ENCODE peak calls at places on chromosomes 1 and 21, in four cellular contexts. One of them, this sample, is unnamed.
A peak's percentile ranks its signal among the peaks of the same experiment; 100 is the strongest.

GRCh38 chr1:222454782-222455181 is 93.1 kb downstream of the HHIPL2 start:
- DNase-seq in astrocyte of the spinal cord: no peak
- DNase-seq in glutamatergic neuron: no peak
- DNase-seq in endothelial cell: no peak
- DNase-seq in this sample: peak; percentile 61

GRCh38 chr1:80349218-80349617 is 1342.7 kb upstream of the ADGRL4 start:
- DNase-seq in endothelial cell: no peak
- DNase-seq in astrocyte of the spinal cord: no peak
- DNase-seq in glutamatergic neuron: no peak
- DNase-seq in this sample: no peak

GRCh38 chr1:35428360-35428759 is 128.8 kb downstream of the KIAA0319L start:
- DNase-seq in glutamatergic neuron: no peak
- DNase-seq in astrocyte of the spinal cord: no peak
- DNase-seq in endothelial cell: no peak
- DNase-seq in this sample: no peak

GRCh38 chr1:157073944-157074685 is 25.5 kb downstream of the ETV3L start:
- DNase-seq in glutamatergic neuron: peak; percentile 77
- DNase-seq in endothelial cell: peak; percentile 73
- DNase-seq in astrocyte of the spinal cord: peak; percentile 44
- DNase-seq in this sample: peak; percentile 57

GRCh38 chr1:76073471-76073870 is 1.1 kb upstream of the ST6GALNAC3 start:
- DNase-seq in endothelial cell: no peak
- DNase-seq in astrocyte of the spinal cord: peak; percentile 77
- DNase-seq in glutamatergic neuron: no peak
- DNase-seq in this sample: peak; percentile 78

GRCh38 chr1:10679521-10680220 is 116.8 kb downstream of the CASZ1 start:
- DNase-seq in endothelial cell: peak; percentile 76
- DNase-seq in glutamatergic neuron: peak; percentile 81
- DNase-seq in astrocyte of the spinal cord: peak; percentile 70
- DNase-seq in this sample: peak; percentile 41

GRCh38 chr1:93670141-93670540 is 11.5 kb downstream of the BCAR3 start:
- DNase-seq in endothelial cell: no peak
- DNase-seq in glutamatergic neuron: no peak
- DNase-seq in astrocyte of the spinal cord: peak; percentile 90
- DNase-seq in this sample: peak; percentile 77

GRCh38 chr1:193905288-193906085 is 719.1 kb upstream of the B3GALT2 start:
- DNase-seq in endothelial cell: no peak
- DNase-seq in glutamatergic neuron: no peak
- DNase-seq in astrocyte of the spinal cord: peak; percentile 2
- DNase-seq in this sample: peak; percentile 69

GRCh38 chr1:229108598-229109201 is 162.2 kb upstream of the RAB4A start:
- DNase-seq in endothelial cell: no peak
- DNase-seq in glutamatergic neuron: no peak
- DNase-seq in astrocyte of the spinal cord: no peak
- DNase-seq in this sample: no peak

GRCh38 chr21:39347537-39347936 is 1.4 kb downstream of the HMGN1 start:
- DNase-seq in glutamatergic neuron: no peak
- DNase-seq in endothelial cell: no peak
- DNase-seq in astrocyte of the spinal cord: no peak
- DNase-seq in this sample: no peak

GRCh38 chr21:29149771-29150425 is 19.5 kb downstream of the MAP3K7CL start:
- DNase-seq in astrocyte of the spinal cord: peak; percentile 54
- DNase-seq in endothelial cell: no peak
- DNase-seq in glutamatergic neuron: no peak
- DNase-seq in this sample: peak; percentile 40

GRCh38 chr1:169062152-169062551 is 44.3 kb upstream of the ATP1B1 start:
- DNase-seq in astrocyte of the spinal cord: no peak
- DNase-seq in glutamatergic neuron: no peak
- DNase-seq in endothelial cell: no peak
- DNase-seq in this sample: no peak

GRCh38 chr1:6414443-6414844 is 5.3 kb downstream of the HES2 start:
- DNase-seq in astrocyte of the spinal cord: peak; percentile 44
- DNase-seq in glutamatergic neuron: peak; percentile 74
- DNase-seq in endothelial cell: peak; percentile 65
- DNase-seq in this sample: peak; percentile 46

GRCh38 chr21:35222021-35222420 is 172.9 kb upstream of the RUNX1 start:
- DNase-seq in astrocyte of the spinal cord: no peak
- DNase-seq in glutamatergic neuron: no peak
- DNase-seq in endothelial cell: no peak
- DNase-seq in this sample: no peak

DNA sequence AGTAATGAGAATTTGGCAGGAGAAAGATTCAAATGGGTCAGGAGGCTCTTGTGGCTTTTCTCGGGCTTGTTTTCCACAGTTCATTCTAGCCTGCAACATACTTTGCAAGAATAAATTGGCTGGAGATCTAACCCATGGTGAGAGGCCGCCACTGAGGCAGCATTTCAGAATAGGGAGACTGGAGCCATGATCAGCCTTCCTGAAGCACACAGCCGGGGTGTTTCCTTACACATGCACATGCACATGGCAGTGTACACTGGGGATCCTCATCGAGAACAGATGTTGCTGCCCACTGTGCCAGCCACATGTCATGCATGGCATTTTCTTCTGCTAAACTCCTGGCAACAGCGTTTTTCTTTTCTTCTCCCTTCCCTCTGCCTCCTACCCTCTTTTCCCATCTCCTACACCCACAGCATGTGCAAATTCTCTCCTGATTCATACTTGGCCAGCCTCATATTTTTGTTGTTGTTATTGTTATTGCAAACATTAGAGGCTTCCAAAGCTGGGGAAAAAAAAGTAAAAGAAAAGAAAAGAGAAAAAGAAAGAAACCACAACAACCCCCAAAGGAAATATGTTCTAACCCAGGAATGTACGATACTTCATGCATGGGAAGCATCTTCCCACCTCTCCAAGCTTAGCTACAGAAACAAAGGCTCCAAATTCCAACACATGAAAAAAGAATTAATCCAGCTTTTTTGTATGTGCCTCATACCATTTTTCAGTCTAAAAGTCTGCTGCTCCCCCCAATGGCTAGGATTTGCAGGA is 344.0 kb downstream of the ASTN1 start:
- DNase-seq in astrocyte of the spinal cord: no peak
- DNase-seq in glutamatergic neuron: no peak
- DNase-seq in endothelial cell: no peak
- DNase-seq in this sample: no peak
- TF ChIP-seq CTCF in astrocyte of the spinal cord: no peak
- TF ChIP-seq CTCF in glutamatergic neuron: no peak
- TF ChIP-seq CTCF in endothelial cell: no peak
- TF ChIP-seq CTCF in this sample: no peak

GRCh38 chr1:106910798-106911197 is 145.7 kb upstream of the PRMT6 start:
- DNase-seq in glutamatergic neuron: no peak
- DNase-seq in astrocyte of the spinal cord: no peak
- DNase-seq in endothelial cell: no peak
- DNase-seq in this sample: no peak
- TF ChIP-seq CTCF in glutamatergic neuron: no peak
- TF ChIP-seq CTCF in astrocyte of the spinal cord: no peak
- TF ChIP-seq CTCF in endothelial cell: no peak
- TF ChIP-seq CTCF in this sample: no peak

DNA sequence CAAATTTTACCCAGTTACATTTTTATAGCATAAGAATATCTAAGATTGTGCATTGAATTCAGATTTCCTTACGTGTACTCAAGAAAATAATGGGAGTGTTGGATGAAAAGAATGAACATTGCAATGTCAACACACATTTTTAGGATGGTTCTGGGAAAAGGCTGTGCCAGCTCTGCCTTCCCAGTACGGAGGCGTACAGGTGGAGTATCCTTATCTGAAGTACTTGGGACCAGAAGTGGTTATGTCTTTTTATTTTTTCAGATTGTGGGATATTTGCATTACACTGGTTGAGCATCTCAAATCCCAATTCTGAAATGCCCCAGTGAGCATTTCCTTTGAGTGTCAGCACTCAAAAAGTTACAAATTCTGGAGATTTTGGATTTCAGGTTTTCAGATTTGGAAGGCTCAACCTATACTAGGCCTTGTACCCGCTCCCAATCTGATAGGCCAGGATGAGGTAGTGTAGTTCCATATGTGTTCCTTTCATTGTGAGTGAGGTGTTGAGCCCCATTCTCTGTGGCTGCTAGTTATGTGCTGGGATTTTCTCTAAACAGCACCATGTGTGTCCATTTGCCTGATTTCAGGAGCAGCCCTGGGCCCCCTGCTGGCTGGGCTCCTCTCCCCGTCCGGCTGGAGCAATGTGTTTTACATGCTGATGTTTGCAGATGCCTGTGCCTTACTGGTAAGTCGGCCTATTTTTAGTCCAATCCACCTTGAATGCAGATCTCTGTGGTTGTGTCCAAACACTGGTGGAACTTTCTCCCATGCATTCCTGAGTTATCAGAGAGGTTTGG is 60.8 kb downstream of the SLC37A1 start:
- DNase-seq in glutamatergic neuron: peak; percentile 27
- DNase-seq in astrocyte of the spinal cord: no peak
- DNase-seq in endothelial cell: no peak
- DNase-seq in this sample: no peak
- TF ChIP-seq CTCF in glutamatergic neuron: peak; percentile 13
- TF ChIP-seq CTCF in astrocyte of the spinal cord: peak; percentile 36
- TF ChIP-seq CTCF in endothelial cell: no peak
- TF ChIP-seq CTCF in this sample: peak; percentile 22

GRCh38 chr1:190608282-190608681 is 130.6 kb upstream of the BRINP3 start:
- DNase-seq in endothelial cell: no peak
- DNase-seq in glutamatergic neuron: no peak
- DNase-seq in astrocyte of the spinal cord: no peak
- DNase-seq in this sample: no peak
- TF ChIP-seq CTCF in endothelial cell: no peak
- TF ChIP-seq CTCF in glutamatergic neuron: no peak
- TF ChIP-seq CTCF in astrocyte of the spinal cord: no peak
- TF ChIP-seq CTCF in this sample: no peak

DNA sequence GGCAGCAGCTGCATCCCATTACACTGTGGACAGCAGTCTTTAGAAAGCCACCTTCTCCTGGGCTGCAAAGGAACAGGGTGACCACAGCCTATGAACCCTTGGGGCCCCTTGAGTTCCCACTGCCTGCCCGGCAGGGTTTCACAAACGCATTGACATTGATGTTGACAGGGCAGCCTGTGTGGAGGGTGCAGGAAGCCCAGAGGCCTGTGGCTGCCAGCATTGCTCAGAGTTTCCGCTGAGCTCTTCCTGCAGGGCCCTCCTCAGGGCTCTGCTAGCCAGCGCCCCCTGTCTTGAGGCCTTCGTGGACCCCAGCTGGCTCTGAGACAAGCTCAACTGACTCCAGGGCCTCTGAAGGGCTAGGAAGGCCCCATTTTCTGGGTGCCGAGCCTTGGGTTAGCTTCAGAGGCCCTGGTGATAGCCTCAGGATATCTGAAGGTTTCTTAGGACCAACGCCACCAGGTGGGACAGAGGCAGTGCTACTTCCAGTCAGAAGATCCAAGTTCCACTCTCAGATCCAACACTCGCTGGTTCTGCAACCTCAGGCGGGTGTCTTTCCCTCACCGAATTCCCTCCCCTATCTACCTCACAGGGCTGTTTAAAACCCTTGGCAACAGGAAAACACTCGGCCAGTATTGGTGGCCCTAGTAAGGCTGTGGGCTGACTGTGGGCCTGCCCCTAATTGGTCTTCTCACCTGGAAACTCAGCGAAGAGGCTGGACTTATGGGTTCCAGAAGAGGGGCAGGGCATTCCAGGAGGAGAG is 27.2 kb upstream of the EPS8L3 start:
- DNase-seq in endothelial cell: peak; percentile 66
- DNase-seq in astrocyte of the spinal cord: no peak
- DNase-seq in glutamatergic neuron: no peak
- DNase-seq in this sample: no peak
- TF ChIP-seq CTCF in endothelial cell: no peak
- TF ChIP-seq CTCF in astrocyte of the spinal cord: peak; percentile 46
- TF ChIP-seq CTCF in glutamatergic neuron: no peak
- TF ChIP-seq CTCF in this sample: peak; percentile 55